ENCODE peak calls at places on chromosomes 13 and 19, in nine cellular contexts. One of them, this sample, is unnamed.

GRCh38 chr19:912181-913079 is 589 bp downstream of the R3HDM4 start:
- DNase-seq in heart left ventricle: no peak
- DNase-seq in uterus: no peak
- DNase-seq in breast epithelium: peak
- DNase-seq in vagina: no peak
- DNase-seq in right lobe of liver: no peak
- DNase-seq in NB4: no peak
- DNase-seq in A549: no peak
- DNase-seq in tibial nerve: no peak
- DNase-seq in this sample: no peak

GRCh38 chr19:1177322-1178114 is 3.5 kb upstream of the SBNO2 start:
- DNase-seq in heart left ventricle: no peak
- DNase-seq in uterus: peak
- DNase-seq in breast epithelium: no peak
- DNase-seq in vagina: no peak
- DNase-seq in right lobe of liver: no peak
- DNase-seq in NB4: peak
- DNase-seq in A549: peak
- DNase-seq in tibial nerve: no peak
- DNase-seq in this sample: no peak

GRCh38 chr19:13960863-13961784 is 8.8 kb downstream of the DCAF15 start:
- DNase-seq in heart left ventricle: no peak
- DNase-seq in uterus: no peak
- DNase-seq in breast epithelium: no peak
- DNase-seq in vagina: no peak
- DNase-seq in right lobe of liver: no peak
- DNase-seq in NB4: no peak
- DNase-seq in A549: no peak
- DNase-seq in tibial nerve: no peak
- DNase-seq in this sample: no peak

GRCh38 chr13:97298816-97299215 is 76.7 kb downstream of the MBNL2 start:
- DNase-seq in heart left ventricle: no peak
- DNase-seq in uterus: no peak
- DNase-seq in breast epithelium: no peak
- DNase-seq in vagina: no peak
- DNase-seq in right lobe of liver: no peak
- DNase-seq in NB4: no peak
- DNase-seq in A549: no peak
- DNase-seq in tibial nerve: no peak
- DNase-seq in this sample: no peak

GRCh38 chr13:38685974-38686571 is 804 bp upstream of the FREM2 start:
- DNase-seq in heart left ventricle: no peak
- DNase-seq in uterus: no peak
- DNase-seq in breast epithelium: no peak
- DNase-seq in vagina: no peak
- DNase-seq in right lobe of liver: peak
- DNase-seq in NB4: no peak
- DNase-seq in A549: no peak
- DNase-seq in tibial nerve: no peak
- DNase-seq in this sample: peak

GRCh38 chr13:98307392-98307743 is 130.3 kb upstream of the RNF113B start:
- DNase-seq in heart left ventricle: no peak
- DNase-seq in uterus: no peak
- DNase-seq in breast epithelium: no peak
- DNase-seq in vagina: no peak
- DNase-seq in right lobe of liver: no peak
- DNase-seq in NB4: no peak
- DNase-seq in A549: no peak
- DNase-seq in tibial nerve: no peak
- DNase-seq in this sample: no peak

GRCh38 chr19:1811472-1811894 is 593 bp downstream of the ATP8B3 start:
- DNase-seq in heart left ventricle: no peak
- DNase-seq in uterus: peak
- DNase-seq in breast epithelium: peak
- DNase-seq in vagina: no peak
- DNase-seq in right lobe of liver: peak
- DNase-seq in NB4: peak
- DNase-seq in A549: peak
- DNase-seq in tibial nerve: peak
- DNase-seq in this sample: no peak

GRCh38 chr13:79671420-79671819 is 190.5 kb downstream of the NDFIP2 start:
- DNase-seq in heart left ventricle: no peak
- DNase-seq in uterus: no peak
- DNase-seq in breast epithelium: no peak
- DNase-seq in vagina: no peak
- DNase-seq in right lobe of liver: no peak
- DNase-seq in NB4: no peak
- DNase-seq in A549: no peak
- DNase-seq in tibial nerve: no peak
- DNase-seq in this sample: no peak

GRCh38 chr19:14686411-14686810 is 3.4 kb upstream of the ZNF333 start:
- DNase-seq in heart left ventricle: no peak
- DNase-seq in uterus: no peak
- DNase-seq in breast epithelium: no peak
- DNase-seq in vagina: no peak
- DNase-seq in right lobe of liver: no peak
- DNase-seq in NB4: peak
- DNase-seq in A549: no peak
- DNase-seq in tibial nerve: no peak
- DNase-seq in this sample: no peak

GRCh38 chr19:36401475-36401874 is 17.0 kb downstream of the ZFP82 start:
- DNase-seq in heart left ventricle: no peak
- DNase-seq in uterus: no peak
- DNase-seq in breast epithelium: no peak
- DNase-seq in vagina: no peak
- DNase-seq in right lobe of liver: no peak
- DNase-seq in NB4: peak
- DNase-seq in A549: no peak
- DNase-seq in tibial nerve: no peak
- DNase-seq in this sample: no peak

GRCh38 chr19:18418034-18418724 is 1.0 kb upstream of the SSBP4 start:
- DNase-seq in heart left ventricle: no peak
- DNase-seq in uterus: peak
- DNase-seq in breast epithelium: no peak
- DNase-seq in vagina: no peak
- DNase-seq in right lobe of liver: no peak
- DNase-seq in NB4: no peak
- DNase-seq in A549: no peak
- DNase-seq in tibial nerve: no peak
- DNase-seq in this sample: no peak

GRCh38 chr19:18415177-18415867 is 3.9 kb upstream of the SSBP4 start:
- DNase-seq in heart left ventricle: peak
- DNase-seq in uterus: peak
- DNase-seq in breast epithelium: peak
- DNase-seq in vagina: no peak
- DNase-seq in right lobe of liver: peak
- DNase-seq in NB4: peak
- DNase-seq in A549: no peak
- DNase-seq in tibial nerve: peak
- DNase-seq in this sample: peak

GRCh38 chr19:18418725-18419194 is 438 bp upstream of the SSBP4 start:
- DNase-seq in heart left ventricle: peak
- DNase-seq in uterus: no peak
- DNase-seq in breast epithelium: no peak
- DNase-seq in vagina: no peak
- DNase-seq in right lobe of liver: no peak
- DNase-seq in NB4: peak
- DNase-seq in A549: no peak
- DNase-seq in tibial nerve: no peak
- DNase-seq in this sample: peak

GRCh38 chr19:18417250-18418033 is 1.8 kb upstream of the SSBP4 start:
- DNase-seq in heart left ventricle: peak
- DNase-seq in uterus: peak
- DNase-seq in breast epithelium: no peak
- DNase-seq in vagina: no peak
- DNase-seq in right lobe of liver: peak
- DNase-seq in NB4: peak
- DNase-seq in A549: no peak
- DNase-seq in tibial nerve: peak
- DNase-seq in this sample: peak

DNA sequence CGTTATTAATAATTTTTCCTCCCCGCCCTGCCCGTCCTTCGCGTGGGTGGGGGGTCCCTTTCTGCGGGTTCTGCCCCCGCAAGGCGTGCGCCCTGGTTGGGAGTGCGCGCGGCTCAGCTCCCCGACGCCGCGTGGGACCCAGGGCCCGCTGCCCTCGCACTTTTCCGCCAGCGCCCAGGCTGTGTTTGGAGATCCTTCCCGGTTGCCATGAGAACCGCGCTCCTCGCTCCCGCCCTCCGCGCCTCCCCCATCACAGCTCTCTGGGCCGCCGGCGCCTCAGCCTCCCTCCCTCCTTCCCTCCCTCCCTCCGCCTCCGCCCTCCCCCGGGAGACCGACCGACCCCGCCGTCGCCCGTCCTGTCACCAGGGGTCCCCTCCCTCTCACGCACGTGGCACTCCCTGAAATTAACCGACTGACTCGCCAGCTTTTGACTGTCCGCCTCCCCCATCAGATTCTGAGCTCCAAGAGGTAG is 2.4 kb upstream of the SSBP4 start:
- DNase-seq in heart left ventricle: peak
- DNase-seq in uterus: peak
- DNase-seq in breast epithelium: peak
- DNase-seq in vagina: no peak
- DNase-seq in right lobe of liver: peak
- DNase-seq in NB4: peak
- DNase-seq in A549: no peak
- DNase-seq in tibial nerve: peak
- DNase-seq in this sample: peak
- TF ChIP-seq POLR2A in heart left ventricle: no peak
- TF ChIP-seq POLR2A in uterus: no peak
- TF ChIP-seq POLR2A in breast epithelium: no peak
- TF ChIP-seq POLR2A in vagina: no peak
- TF ChIP-seq POLR2A in right lobe of liver: no peak
- TF ChIP-seq POLR2A in NB4: no peak
- TF ChIP-seq POLR2A in A549: no peak
- TF ChIP-seq POLR2A in tibial nerve: no peak
- TF ChIP-seq POLR2A in this sample: no peak

GRCh38 chr13:106491463-106491862 is 44.0 kb downstream of the EFNB2 start:
- DNase-seq in heart left ventricle: no peak
- DNase-seq in uterus: no peak
- DNase-seq in breast epithelium: no peak
- DNase-seq in vagina: no peak
- DNase-seq in right lobe of liver: no peak
- DNase-seq in NB4: no peak
- DNase-seq in A549: no peak
- DNase-seq in tibial nerve: no peak
- DNase-seq in this sample: no peak

GRCh38 chr13:106488671-106489070 is 46.8 kb downstream of the EFNB2 start:
- DNase-seq in heart left ventricle: no peak
- DNase-seq in uterus: no peak
- DNase-seq in breast epithelium: no peak
- DNase-seq in vagina: no peak
- DNase-seq in right lobe of liver: no peak
- DNase-seq in NB4: no peak
- DNase-seq in A549: no peak
- DNase-seq in tibial nerve: no peak
- DNase-seq in this sample: no peak

GRCh38 chr13:106491928-106492327 is 43.5 kb downstream of the EFNB2 start:
- DNase-seq in heart left ventricle: no peak
- DNase-seq in uterus: no peak
- DNase-seq in breast epithelium: no peak
- DNase-seq in vagina: no peak
- DNase-seq in right lobe of liver: no peak
- DNase-seq in NB4: no peak
- DNase-seq in A549: no peak
- DNase-seq in tibial nerve: no peak
- DNase-seq in this sample: peak

GRCh38 chr13:106490887-106491321 is 44.6 kb downstream of the EFNB2 start:
- DNase-seq in heart left ventricle: no peak
- DNase-seq in uterus: no peak
- DNase-seq in breast epithelium: no peak
- DNase-seq in vagina: no peak
- DNase-seq in right lobe of liver: no peak
- DNase-seq in NB4: no peak
- DNase-seq in A549: no peak
- DNase-seq in tibial nerve: no peak
- DNase-seq in this sample: no peak

GRCh38 chr13:106490177-106490576 is 45.3 kb downstream of the EFNB2 start:
- DNase-seq in heart left ventricle: no peak
- DNase-seq in uterus: no peak
- DNase-seq in breast epithelium: no peak
- DNase-seq in vagina: no peak
- DNase-seq in right lobe of liver: no peak
- DNase-seq in NB4: no peak
- DNase-seq in A549: no peak
- DNase-seq in tibial nerve: no peak
- DNase-seq in this sample: no peak
- H3K4me3 ChIP-seq in heart left ventricle: no peak
- H3K4me3 ChIP-seq in uterus: no peak
- H3K4me3 ChIP-seq in breast epithelium: no peak
- H3K4me3 ChIP-seq in vagina: no peak
- H3K4me3 ChIP-seq in right lobe of liver: no peak
- H3K4me3 ChIP-seq in NB4: no peak
- H3K4me3 ChIP-seq in A549: no peak
- H3K4me3 ChIP-seq in tibial nerve: no peak
- H3K4me3 ChIP-seq in this sample: no peak

DNA sequence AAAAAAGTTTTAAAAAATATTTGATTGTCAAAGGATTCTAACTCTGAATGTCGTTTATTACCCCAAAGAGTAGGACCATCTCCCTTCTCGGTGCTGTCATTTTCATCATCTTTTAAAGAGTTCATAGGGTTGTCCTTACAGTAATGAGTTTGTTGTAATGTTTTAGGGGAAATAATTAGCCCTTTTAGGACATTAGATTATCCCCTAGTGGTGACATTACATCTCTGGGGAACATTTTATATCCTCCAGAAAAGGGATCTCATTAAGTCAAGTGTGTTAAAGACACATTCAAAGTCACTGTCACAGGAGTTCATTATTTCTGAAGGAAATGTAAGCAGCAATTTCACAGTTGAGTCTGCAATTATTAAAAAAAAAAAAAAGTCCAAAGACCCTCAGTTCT is 99.3 kb upstream of the GJB6 start:
- DNase-seq in heart left ventricle: no peak
- DNase-seq in uterus: no peak
- DNase-seq in breast epithelium: no peak
- DNase-seq in vagina: no peak
- DNase-seq in right lobe of liver: no peak
- DNase-seq in NB4: no peak
- DNase-seq in A549: no peak
- DNase-seq in tibial nerve: no peak
- DNase-seq in this sample: no peak
- TF ChIP-seq CTCF in heart left ventricle: no peak
- TF ChIP-seq CTCF in uterus: no peak
- TF ChIP-seq CTCF in breast epithelium: no peak
- TF ChIP-seq CTCF in vagina: no peak
- TF ChIP-seq CTCF in right lobe of liver: no peak
- TF ChIP-seq CTCF in NB4: no peak
- TF ChIP-seq CTCF in A549: no peak
- TF ChIP-seq CTCF in tibial nerve: no peak
- TF ChIP-seq CTCF in this sample: no peak

DNA sequence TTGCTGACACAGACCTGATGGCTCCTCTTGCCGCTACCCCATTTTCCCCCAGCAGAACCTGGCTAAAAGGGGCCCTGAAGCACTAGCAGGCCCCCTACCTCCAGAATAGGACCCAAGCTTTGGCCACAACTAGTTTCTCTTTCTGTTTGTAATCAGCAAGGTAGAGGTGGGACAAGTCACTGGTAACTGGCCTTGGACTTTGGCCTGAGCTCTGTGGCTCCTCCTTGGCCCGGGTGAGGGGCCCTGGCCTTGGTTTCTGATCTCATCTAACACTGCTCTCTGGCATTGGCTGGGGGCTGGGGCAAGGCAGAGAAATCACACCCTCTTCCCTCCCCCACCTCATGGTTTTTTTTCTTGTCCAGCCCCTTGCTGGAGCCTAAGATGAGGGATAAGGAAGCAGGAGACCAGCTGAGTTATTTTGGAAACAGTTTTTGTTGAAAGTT is 2.1 kb downstream of the CALM3 start:
- DNase-seq in heart left ventricle: no peak
- DNase-seq in uterus: no peak
- DNase-seq in breast epithelium: peak
- DNase-seq in vagina: no peak
- DNase-seq in right lobe of liver: peak
- DNase-seq in NB4: peak
- DNase-seq in A549: no peak
- DNase-seq in tibial nerve: no peak
- DNase-seq in this sample: peak
- TF ChIP-seq POLR2A in heart left ventricle: no peak
- TF ChIP-seq POLR2A in uterus: no peak
- TF ChIP-seq POLR2A in breast epithelium: no peak
- TF ChIP-seq POLR2A in vagina: no peak
- TF ChIP-seq POLR2A in right lobe of liver: no peak
- TF ChIP-seq POLR2A in NB4: no peak
- TF ChIP-seq POLR2A in A549: no peak
- TF ChIP-seq POLR2A in tibial nerve: no peak
- TF ChIP-seq POLR2A in this sample: no peak

This sample was measured in testis.